ENCODE peak calls at places on chromosome X, in five cellular contexts. Z is AG20443; D is caudate nucleus; R is CD8-positive, alpha-beta T cell; Y is sigmoid colon. N is an unnamed sample.

GRCh38 chrX:15973299-15973698 is 118.7 kb upstream of the AP1S2 start:
- DNase-seq in Z (peak), D (no peak), R (no peak), Y (no peak), N (no peak)

GRCh38 chrX:118872102-118872566 is 48.5 kb downstream of the ZCCHC12 start:
- DNase-seq in Z (peak), D (no peak), R (no peak), Y (peak), N (peak)

GRCh38 chrX:103805860-103806259 is 26.2 kb downstream of the RAB9B start:
- DNase-seq in Z (no peak), D (no peak), R (no peak), Y (no peak), N (no peak)

GRCh38 chrX:16316336-16316735 is 149.1 kb downstream of the MAGEB17 start:
- DNase-seq in Z (no peak), D (no peak), R (no peak), Y (no peak), N (no peak)

GRCh38 chrX:3252744-3253143 is 93.7 kb downstream of the MXRA5 start:
- DNase-seq in Z (peak), D (no peak), R (no peak), Y (no peak), N (no peak)

GRCh38 chrX:7263961-7264360 is 116.0 kb upstream of the PUDP start:
- DNase-seq in Z (peak), D (no peak), R (no peak), Y (no peak), N (peak)

GRCh38 chrX:79413009-79413408 is 45.9 kb upstream of the ITM2A start:
- DNase-seq in Z (peak), D (no peak), R (no peak), Y (no peak), N (peak)

GRCh38 chrX:1403228-1403627 is 11.3 kb upstream of the SLC25A6 start:
- DNase-seq in Z (no peak), D (no peak), R (no peak), Y (peak), N (no peak)

GRCh38 chrX:154371771-154372300 is 2.6 kb downstream of the FLNA start:
- DNase-seq in Z (no peak), D (no peak), R (no peak), Y (no peak), N (no peak)

GRCh38 chrX:136497556-136498048 is at the start of gene HTATSF1:
- DNase-seq in Z (peak), D (no peak), R (no peak), Y (peak), N (no peak)

GRCh38 chrX:43860646-43861370 is 21.4 kb downstream of the MAOB start:
- DNase-seq in Z (no peak), D (no peak), R (no peak), Y (no peak), N (no peak)

N was measured in stromal cell of bone marrow.